ENCODE peak calls at places on chromosomes 3 and 15, in four cellular contexts. O is GM12878, R is K562, X is HepG2. C is an unnamed sample.

GRCh38 chr3:172973799-172974198 is 167.2 kb downstream of the SPATA16 start:
- DNase-seq in O (no peak), R (no peak), X (no peak), C (no peak)

GRCh38 chr3:30778923-30779322 is 115.5 kb downstream of the GADL1 start:
- DNase-seq in R (no peak), O (no peak), X (no peak), C (no peak)

GRCh38 chr3:56291244-56291680 is 177.0 kb downstream of the ERC2 start:
- DNase-seq in R (no peak), O (no peak), X (no peak), C (no peak)

GRCh38 chr3:46731795-46732194 is 14.1 kb upstream of the PRSS50 start:
- DNase-seq in X (no peak), O (peak), R (no peak), C (no peak)

GRCh38 chr3:27680517-27681246 is 41.4 kb downstream of the EOMES start:
- DNase-seq in R (no peak), O (no peak), X (peak), C (no peak)

GRCh38 chr3:46935989-46936620 is 40.4 kb downstream of the CCDC12 start:
- DNase-seq in R (no peak), O (no peak), X (no peak), C (no peak)

GRCh38 chr3:66797916-66798560 is 200.1 kb upstream of the KBTBD8 start:
- DNase-seq in O (no peak), R (no peak), X (no peak), C (no peak)

GRCh38 chr3:141294848-141295247 is 63.2 kb downstream of the PXYLP1 start:
- DNase-seq in X (no peak), R (no peak), O (no peak), C (no peak)

GRCh38 chr3:54304867-54305266 is 182.5 kb downstream of the CACNA2D3 start:
- DNase-seq in O (no peak), X (no peak), R (no peak), C (no peak)

GRCh38 chr3:36944641-36945270 is at the start of gene TRANK1:
- DNase-seq in R (no peak), X (no peak), O (no peak), C (no peak)

GRCh38 chr3:158127250-158128219 is 17.6 kb downstream of the RSRC1 start:
- DNase-seq in R (peak), O (no peak), X (no peak), C (no peak)

GRCh38 chr3:178971614-178972013 is 100.0 kb downstream of the ZMAT3 start:
- DNase-seq in R (no peak), X (no peak), O (no peak), C (no peak)

GRCh38 chr3:178968996-178969700 is 102.5 kb downstream of the ZMAT3 start:
- DNase-seq in R (no peak), O (peak), X (no peak), C (no peak)

GRCh38 chr3:178967184-178967532 is 104.5 kb downstream of the ZMAT3 start:
- DNase-seq in O (no peak), R (no peak), X (no peak), C (no peak)

GRCh38 chr3:178964551-178964950 is 107.1 kb downstream of the ZMAT3 start:
- DNase-seq in O (no peak), X (no peak), R (no peak), C (no peak)

DNA sequence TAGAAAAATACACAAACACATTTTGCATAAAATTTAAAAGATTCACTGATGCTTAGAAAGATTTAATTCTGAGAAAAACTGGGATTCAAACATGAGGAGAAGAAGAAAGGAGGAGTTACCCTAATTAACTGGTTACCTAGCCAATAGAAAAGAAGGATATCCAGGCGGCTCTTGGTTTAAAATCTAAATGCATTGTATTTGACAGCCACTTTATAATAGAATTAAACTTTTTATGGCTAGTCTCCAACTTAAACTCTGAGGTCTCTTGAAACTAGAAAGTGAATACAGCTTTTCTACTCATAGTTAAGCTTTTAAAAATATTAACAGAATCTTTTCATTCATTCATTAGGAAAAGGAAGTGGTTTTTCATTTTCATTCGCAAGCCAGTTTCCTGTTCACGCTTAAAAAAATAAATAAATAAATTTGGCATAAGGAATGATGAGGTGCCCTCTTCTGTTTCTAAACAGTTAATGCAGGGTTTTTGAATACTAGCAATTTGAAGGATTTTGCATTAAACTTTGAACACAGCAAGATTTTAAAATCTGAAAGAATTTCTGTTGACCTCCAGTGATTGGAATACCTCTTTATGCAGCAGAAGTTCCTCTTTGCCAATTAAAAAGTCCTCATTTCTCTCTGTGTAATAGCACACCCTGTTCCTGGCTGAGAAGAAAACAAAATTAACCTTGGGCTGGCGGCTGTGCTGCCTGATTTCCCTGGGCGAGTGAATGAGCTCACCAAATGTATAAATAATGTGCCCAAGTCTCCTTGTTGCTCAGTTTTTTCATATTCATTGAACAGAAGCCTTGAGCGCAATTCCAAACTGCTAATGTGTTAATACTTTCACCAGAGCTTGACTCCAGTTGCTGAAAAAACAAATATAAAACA is 105.1 kb downstream of the ZMAT3 start:
- DNase-seq in O (peak), R (no peak), X (peak), C (no peak)
- TF ChIP-seq FOXK2 in O (no peak), R (no peak), X (no peak), C (no peak)

DNA sequence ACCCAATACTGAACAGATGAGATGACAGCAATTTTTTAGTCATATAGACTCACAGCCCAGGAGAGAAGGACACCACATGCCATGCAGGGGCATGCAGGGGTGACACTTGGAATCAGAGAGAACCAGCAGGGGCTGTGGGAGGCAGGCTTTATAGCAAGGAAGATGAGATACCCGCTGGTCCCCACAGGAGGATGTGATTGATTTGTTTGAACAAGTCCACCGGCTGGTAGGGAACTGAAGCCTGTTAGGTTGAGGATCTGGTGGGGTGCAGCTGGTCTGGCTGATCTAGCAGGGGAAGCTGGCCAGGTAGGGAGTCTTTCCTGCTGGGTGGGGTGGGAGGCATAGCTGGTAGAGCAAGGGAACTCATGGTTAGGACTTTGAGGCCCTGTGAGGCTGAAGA is 18.0 kb upstream of the ACAN start:
- DNase-seq in X (no peak), R (no peak), O (no peak), C (no peak)
- TF ChIP-seq FOXK2 in X (no peak), R (no peak), O (no peak), C (no peak)

GRCh38 chr3:101495552-101495951 is 17.5 kb downstream of the SENP7 start:
- DNase-seq in O (no peak), X (no peak), R (no peak), C (no peak)
- TF ChIP-seq FOXK2 in O (no peak), X (no peak), R (no peak), C (no peak)

GRCh38 chr15:57263520-57263919 is 112.8 kb upstream of the CGNL1 start:
- DNase-seq in R (no peak), O (no peak), X (no peak), C (no peak)
- TF ChIP-seq FOXK2 in R (no peak), O (no peak), X (no peak), C (no peak)

DNA sequence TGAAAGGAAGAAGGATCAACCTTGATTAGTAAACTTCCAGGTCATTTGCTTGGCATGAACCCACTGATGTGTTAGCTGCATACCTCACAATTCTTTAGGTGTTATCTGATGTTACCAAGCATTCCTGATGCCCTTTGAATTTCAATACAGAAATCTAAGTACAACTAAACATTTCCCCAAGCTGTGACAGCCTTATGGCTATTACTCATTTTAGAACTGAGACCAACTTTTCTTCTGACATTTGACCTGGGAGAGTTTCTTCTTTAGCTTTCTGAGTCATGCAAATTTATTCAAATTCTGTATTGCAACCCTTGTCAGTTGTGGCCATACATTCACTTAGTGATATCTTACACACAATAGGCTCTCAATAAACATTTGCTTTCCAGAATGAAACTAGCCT is 124.3 kb downstream of the TIGIT start:
- DNase-seq in R (no peak), O (no peak), X (no peak), C (no peak)
- TF ChIP-seq FOXK2 in R (no peak), O (no peak), X (no peak), C (no peak)

GRCh38 chr3:32973982-32974381 is 22.5 kb downstream of the CCR4 start:
- DNase-seq in O (no peak), X (no peak), R (no peak), C (no peak)

GRCh38 chr3:32968367-32969087 is 17.1 kb downstream of the CCR4 start:
- DNase-seq in X (no peak), R (no peak), O (no peak), C (no peak)

GRCh38 chr3:32975891-32976290 is 24.4 kb downstream of the CCR4 start:
- DNase-seq in R (no peak), X (no peak), O (no peak), C (no peak)

GRCh38 chr3:32969656-32970055 is 18.2 kb downstream of the CCR4 start:
- DNase-seq in R (no peak), X (peak), O (no peak), C (no peak)

GRCh38 chr3:32972482-32973146 is 21.2 kb downstream of the CCR4 start:
- DNase-seq in R (no peak), O (no peak), X (no peak), C (no peak)
- TF ChIP-seq FOXK2 in R (peak), O (no peak), X (no peak), C (no peak)

GRCh38 chr3:184874709-184875644 is 63.0 kb downstream of the VPS8 start:
- DNase-seq in R (peak), O (no peak), X (peak), C (peak)
- TF ChIP-seq FOXK2 in R (no peak), O (no peak), X (no peak), C (no peak)

GRCh38 chr15:83695901-83696425 is 42.0 kb downstream of the ADAMTSL3 start:
- DNase-seq in R (no peak), X (no peak), O (no peak), C (no peak)

GRCh38 chr15:83695246-83695645 is 41.3 kb downstream of the ADAMTSL3 start:
- DNase-seq in R (no peak), X (no peak), O (no peak), C (no peak)

GRCh38 chr15:83697716-83698115 is 43.8 kb downstream of the ADAMTSL3 start:
- DNase-seq in O (no peak), X (no peak), R (no peak), C (no peak)

GRCh38 chr15:83700082-83700481 is 46.2 kb downstream of the ADAMTSL3 start:
- DNase-seq in O (no peak), X (no peak), R (no peak), C (no peak)

DNA sequence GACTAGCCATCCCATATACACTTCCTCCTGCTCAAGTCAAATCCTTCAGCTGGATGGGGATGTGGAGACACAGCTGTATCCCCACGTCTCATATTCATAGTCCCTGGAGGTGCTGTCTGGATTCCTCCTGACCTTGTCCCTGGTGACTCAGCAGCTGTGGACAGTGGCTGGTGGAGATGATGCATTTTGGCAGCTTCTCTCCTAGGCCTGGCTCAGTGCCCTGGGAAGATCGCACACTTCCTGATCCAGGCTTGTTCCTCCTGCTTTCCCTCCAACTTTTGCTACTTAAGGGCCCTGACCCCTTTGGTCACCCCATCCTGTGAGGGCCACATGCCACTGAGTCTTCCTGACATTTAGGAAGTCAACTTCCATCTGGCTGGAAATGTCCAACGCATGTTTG is 44.4 kb downstream of the ADAMTSL3 start:
- DNase-seq in O (no peak), R (no peak), X (no peak), C (no peak)
- TF ChIP-seq FOXK2 in O (no peak), R (no peak), X (no peak), C (no peak)